ENCODE peak calls at places on chromosomes 4 and X, in four cellular contexts. F is fibroblast of lung, D is left ventricle myocardium inferior, U is dorsolateral prefrontal cortex. P is an unnamed sample.

GRCh38 chrX:85065512-85066198 is 62.0 kb downstream of the APOOL start:
- DNase-seq in U (no peak), D (no peak), F (no peak), P (no peak)

GRCh38 chr4:1598206-1598605 is 85.9 kb downstream of the FAM53A start:
- DNase-seq in F (no peak), U (no peak), D (no peak), P (no peak)

GRCh38 chrX:82208976-82209375 is 1007.1 kb downstream of the SH3BGRL start:
- DNase-seq in F (no peak), U (no peak), D (no peak), P (no peak)

GRCh38 chr4:174592256-174592984 is 70.1 kb upstream of the HPGD start:
- DNase-seq in F (no peak), U (no peak), D (no peak), P (peak)

GRCh38 chrX:153499258-153499657 is 4.5 kb downstream of the BGN start:
- DNase-seq in D (no peak), F (no peak), U (no peak), P (no peak)

GRCh38 chr4:143188325-143189088 is 3.8 kb downstream of the USP38 start:
- DNase-seq in D (no peak), F (no peak), U (no peak), P (no peak)

GRCh38 chr4:176261481-176261880 is 7.5 kb downstream of the ASB5 start:
- DNase-seq in D (no peak), U (no peak), F (no peak), P (no peak)

GRCh38 chrX:37454537-37455285 is 105.5 kb downstream of the PRRG1 start:
- DNase-seq in F (peak), U (no peak), D (no peak), P (peak)

GRCh38 chr4:102616661-102617060 is 115.5 kb downstream of the NFKB1 start:
- DNase-seq in F (no peak), U (no peak), D (no peak), P (no peak)

GRCh38 chr4:1171306-1172227 is 816 bp downstream of the SPON2 start:
- DNase-seq in U (no peak), F (no peak), D (no peak), P (no peak)

DNA sequence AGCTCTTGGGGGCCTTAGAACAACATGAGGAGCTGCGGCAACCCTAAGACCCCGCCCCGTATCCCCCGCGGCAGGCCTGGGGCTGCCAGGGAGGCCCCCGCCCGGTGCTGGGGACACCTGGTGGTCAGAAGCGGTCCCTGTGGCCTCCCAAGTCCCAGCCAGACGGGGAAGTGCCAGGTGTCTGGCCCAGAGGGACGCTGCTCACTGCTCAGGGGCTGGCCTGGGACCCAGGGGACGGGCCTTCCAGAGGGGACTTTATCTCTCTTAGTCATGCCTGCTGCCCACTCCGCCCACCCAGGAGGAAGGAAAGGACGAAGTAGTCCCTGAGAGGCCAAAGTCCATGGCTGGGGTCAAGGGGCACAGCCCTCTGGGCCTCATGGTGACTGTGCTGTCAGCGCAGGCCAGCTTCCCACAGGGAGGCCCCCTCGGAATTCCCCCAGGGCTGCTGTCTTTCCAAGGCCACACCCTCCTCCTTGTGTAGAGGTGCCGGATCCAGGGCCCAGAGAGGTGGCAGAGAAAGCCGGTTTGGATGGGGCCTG is 31.0 kb upstream of the HTRA3 start:
- DNase-seq in U (no peak), D (no peak), F (no peak), P (no peak)
- TF ChIP-seq CTCF in U (no peak), D (peak), F (peak), P (peak)

GRCh38 chrX:102548231-102548630 is 31.7 kb upstream of the TMSB15A start:
- DNase-seq in U (no peak), D (no peak), F (no peak), P (no peak)

DNA sequence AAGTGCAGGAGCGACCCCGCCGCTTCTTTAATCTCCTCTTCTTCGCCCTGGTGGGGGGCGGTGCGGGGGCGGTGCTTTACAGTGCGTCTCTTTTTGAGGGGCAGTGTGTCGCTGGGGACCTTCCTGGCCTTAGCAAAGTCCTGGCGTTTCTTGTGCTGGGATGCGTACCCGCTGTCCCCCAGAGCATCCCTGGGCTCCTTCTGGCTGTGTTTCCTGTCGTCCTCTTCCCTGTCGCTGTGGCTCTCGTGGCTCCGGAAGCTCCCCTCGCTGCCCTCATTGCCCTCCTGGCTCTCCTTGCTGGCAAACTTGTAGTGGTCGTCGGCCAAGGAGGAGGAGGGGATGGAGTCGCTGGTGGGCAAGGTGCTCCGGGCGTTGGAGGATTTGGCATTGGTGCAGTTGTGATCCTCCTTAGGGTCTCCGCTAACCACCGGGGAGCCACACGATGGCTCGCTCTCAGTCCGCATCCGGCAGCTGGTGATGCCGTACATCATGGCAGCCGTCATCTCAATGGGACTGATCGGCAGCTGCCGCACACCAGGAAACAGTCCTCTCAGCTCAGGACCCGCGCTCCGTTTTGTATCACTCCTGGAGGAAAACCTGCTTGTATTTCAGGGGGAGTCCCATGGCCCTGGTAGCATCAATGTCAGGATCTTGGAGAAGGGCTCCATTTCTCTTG is 30.4 kb upstream of the TMSB15A start:
- DNase-seq in U (no peak), F (no peak), D (no peak), P (no peak)
- H3K4me3 ChIP-seq in U (peak), F (peak), D (peak), P (peak)

DNA sequence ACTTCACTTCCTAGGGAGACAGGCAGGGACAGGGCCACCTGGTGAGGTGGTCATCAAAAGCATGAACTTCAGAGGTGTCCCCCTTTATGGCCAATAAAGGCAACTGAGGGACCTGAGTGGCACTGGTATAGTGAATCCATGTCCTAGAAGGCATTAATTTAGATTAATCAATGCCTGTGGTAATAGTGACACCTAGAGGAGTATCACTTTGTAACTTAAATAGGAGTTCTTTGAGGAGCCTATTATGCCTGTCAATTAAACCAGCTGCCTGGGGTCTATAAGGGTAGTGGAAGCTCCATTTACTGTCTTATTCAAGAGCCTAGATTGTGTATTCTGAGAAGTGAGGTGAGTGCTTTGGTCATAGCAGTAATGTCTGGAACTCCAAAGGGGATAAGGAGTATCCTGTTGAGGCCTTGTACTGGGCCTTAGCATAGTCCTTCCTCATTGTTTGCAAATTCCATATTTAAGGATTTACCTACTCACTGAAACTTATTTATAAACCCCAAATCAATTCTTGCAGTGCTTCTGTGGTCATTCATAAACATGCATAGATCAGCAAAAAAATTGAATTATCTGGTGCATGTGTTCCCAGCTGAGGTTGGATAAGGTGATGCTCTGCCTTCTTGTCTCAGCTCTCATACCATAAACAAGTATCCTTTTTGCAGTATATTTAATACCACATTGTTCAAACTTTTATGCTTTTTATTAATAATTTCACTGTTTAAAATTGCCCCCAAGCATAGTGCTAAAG is 213.8 kb upstream of the RADX start:
- DNase-seq in U (no peak), D (no peak), F (no peak), P (peak)
- TF ChIP-seq CTCF in U (peak), D (peak), F (no peak), P (peak)

GRCh38 chr4:186734251-186734650 is 10.6 kb upstream of the FAT1 start:
- DNase-seq in D (no peak), U (no peak), F (no peak), P (no peak)
- H3K4me3 ChIP-seq in D (no peak), U (no peak), F (no peak), P (no peak)

DNA sequence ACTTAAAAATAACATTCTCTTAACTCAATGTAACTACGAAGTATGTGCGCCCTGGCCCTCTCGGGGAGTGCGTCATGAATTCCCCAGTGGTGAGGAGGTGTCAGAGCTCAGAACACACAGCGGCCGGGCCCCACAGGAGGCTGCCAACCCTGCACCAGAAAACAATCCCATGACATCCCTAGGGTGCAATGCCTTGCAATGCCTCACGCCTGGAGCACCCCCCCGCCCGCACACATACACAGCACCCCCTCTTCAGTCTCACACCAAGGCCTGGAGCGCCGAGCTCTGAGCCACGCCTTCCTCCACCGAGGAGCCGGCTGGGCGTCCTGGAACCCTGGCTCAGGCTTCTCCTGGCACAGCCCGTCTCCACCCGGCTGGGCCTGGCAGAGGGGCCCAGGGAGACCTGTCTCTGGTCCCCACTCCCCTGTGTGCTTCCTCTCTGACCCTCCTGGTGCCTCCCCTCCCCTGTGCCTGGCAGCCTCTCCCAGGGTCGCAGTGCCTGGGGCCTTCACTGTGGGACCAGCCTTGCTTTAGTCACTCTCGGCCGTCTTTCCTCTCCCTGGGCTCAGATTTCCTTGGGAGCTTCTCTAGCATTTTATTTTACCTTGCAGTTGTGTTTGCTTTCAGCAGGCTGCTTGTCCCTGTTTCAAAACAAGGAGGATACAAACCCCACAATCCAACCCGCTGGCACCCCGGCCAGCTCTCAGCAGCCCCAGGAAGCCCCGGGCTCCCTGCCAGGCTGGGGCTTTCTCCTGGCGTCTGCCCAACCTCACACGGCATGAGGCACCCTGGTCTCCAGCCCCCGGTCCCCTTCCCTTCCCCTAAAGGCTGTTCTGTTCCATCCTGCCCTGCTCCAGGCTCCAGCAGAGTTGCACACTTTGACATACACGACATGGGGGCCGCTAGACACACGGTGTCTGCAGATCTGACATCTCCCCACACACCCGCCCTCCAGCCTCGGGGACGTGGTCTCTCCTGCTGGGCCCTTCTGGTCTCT is 108.0 kb upstream of the ADRA2C start:
- DNase-seq in D (peak), F (peak), U (no peak), P (peak)
- TF ChIP-seq CTCF in D (no peak), F (no peak), U (no peak), P (no peak)

DNA sequence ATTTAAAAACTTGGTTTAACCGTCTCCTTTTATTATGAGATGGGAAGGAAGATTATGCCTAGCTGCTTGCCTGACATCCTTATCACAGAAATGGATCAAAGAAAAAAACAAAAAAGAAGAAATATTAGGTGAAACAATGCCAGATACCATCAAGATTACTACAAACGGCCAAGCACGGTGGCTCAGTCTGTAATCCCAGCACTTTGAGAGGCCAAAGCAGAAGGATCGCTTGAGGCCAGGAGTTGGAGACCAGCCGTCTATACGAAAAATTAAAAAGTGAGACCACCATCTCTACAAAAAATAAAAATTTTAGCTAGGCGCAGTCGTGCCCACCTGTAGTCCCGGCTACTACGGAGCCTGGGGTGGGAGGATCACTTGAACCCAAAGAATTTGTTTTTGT is 2.3 kb downstream of the FRYL start:
- DNase-seq in D (no peak), U (no peak), F (no peak), P (no peak)
- H3K4me3 ChIP-seq in D (peak), U (peak), F (peak), P (peak)

DNA sequence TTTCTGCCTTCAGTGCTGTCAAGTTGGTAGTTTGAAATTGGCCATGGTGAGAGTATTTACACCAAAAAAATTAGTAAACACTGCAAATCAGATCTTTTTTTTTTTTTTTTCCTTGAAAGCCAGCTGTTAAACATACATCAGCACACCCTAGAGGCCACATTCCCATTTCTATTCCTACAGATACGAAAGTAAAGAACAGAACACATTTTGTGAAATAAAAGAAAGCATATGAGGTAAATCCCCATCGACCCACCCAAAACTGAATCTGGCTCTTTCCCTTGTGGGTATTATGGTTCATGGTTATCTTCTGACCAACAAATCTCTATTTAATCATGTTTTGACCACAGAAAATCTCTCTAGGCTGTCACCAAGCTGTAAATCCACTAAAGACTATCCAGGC is 41.8 kb upstream of the AP1AR start:
- DNase-seq in D (no peak), U (no peak), F (no peak), P (peak)
- TF ChIP-seq CTCF in D (peak), U (peak), F (peak), P (peak)

GRCh38 chrX:17590892-17591740 is 146.2 kb upstream of the SCML1 start:
- DNase-seq in F (peak), U (peak), D (peak), P (peak)
- H3K4me3 ChIP-seq in F (peak), U (no peak), D (peak), P (peak)

DNA sequence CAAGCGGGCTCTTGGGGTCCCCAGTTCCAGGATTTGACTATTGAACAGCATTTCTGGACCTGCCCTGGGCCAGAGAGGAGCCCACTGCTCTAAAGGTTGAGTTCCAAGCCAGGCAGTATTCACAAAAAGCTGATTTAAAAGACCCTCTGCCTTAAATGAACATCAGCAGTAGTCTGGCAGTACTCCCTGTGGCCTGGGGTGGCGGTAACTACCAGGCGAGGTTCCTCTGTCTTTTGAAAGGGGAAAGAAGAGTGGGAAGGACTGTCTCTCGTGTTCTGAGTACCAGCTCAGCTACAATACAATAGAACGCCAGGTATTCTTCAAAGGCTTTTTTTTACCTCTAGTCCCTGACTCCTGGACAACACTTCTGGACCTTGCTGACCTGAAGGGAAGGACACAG is 456.4 kb upstream of the TEX13C start:
- DNase-seq in F (no peak), D (no peak), U (no peak), P (no peak)
- TF ChIP-seq CTCF in F (no peak), D (no peak), U (no peak), P (no peak)

P was measured in fibroblast of pulmonary artery.